ENCODE peak calls at places on chromosomes 4 and X, in eight cellular contexts. S is psoas muscle; V is RWPE1; D is AG10803; H is A172; Z is hippocampal formation; G is fibroblast of the conjunctiva; C is stimulated activated naive CD8-positive, alpha-beta T cell treated with anti-CD3 and anti-CD28 coated beads, Interleukin-15, Interleukin-2, amounts not matched to agents 100 U/mL and 50 U/mL, for 24 hours. X is an unnamed sample.

GRCh38 chr4:42673084-42673429 is 16.2 kb upstream of the ATP8A1 start:
- DNase-seq in D (peak; percentile 8), C (peak; percentile 29), S (no peak), G (no peak), H (no peak), V (peak; percentile 18), Z (no peak), X (no peak)

GRCh38 chr4:80367737-80368136 is 32.2 kb downstream of the CFAP299 start:
- DNase-seq in V (no peak), D (peak; percentile 59), S (no peak), Z (no peak), C (no peak), H (no peak), G (no peak), X (peak; percentile 70)

GRCh38 chrX:53071604-53072417 is 10.4 kb upstream of the TSPYL2 start:
- DNase-seq in C (peak; percentile 49), G (peak; percentile 36), S (peak; percentile 87), Z (peak; percentile 51), D (peak; percentile 46), H (peak; percentile 41), V (no peak), X (peak; percentile 81)

GRCh38 chr4:185911556-185912064 is 99.6 kb upstream of the SORBS2 start:
- DNase-seq in C (no peak), G (no peak), D (no peak), Z (no peak), V (no peak), H (peak; percentile 40), S (no peak), X (no peak)

GRCh38 chrX:72641601-72642000 is 69.0 kb upstream of the HDAC8 start:
- DNase-seq in G (no peak), V (no peak), S (no peak), Z (no peak), C (no peak), H (no peak), D (no peak), X (no peak)

GRCh38 chr4:8322794-8323704 is 53.5 kb downstream of the HTRA3 start:
- DNase-seq in V (no peak), C (no peak), D (no peak), G (no peak), Z (no peak), S (peak; percentile 36), H (no peak), X (no peak)

GRCh38 chrX:71282514-71283408 is 674 bp upstream of the NONO start:
- DNase-seq in V (peak; percentile 31), H (no peak), D (no peak), G (peak; percentile 29), Z (peak; percentile 73), S (no peak), C (peak; percentile 45), X (peak; percentile 81)

GRCh38 chrX:110216027-110216426 is 101.9 kb downstream of the AMMECR1 start:
- DNase-seq in C (no peak), Z (no peak), G (no peak), S (no peak), V (no peak), H (no peak), D (no peak), X (no peak)

GRCh38 chr4:140595065-140595464 is 26.3 kb upstream of the UCP1 start:
- DNase-seq in H (no peak), C (no peak), V (peak; percentile 24), S (no peak), D (peak; percentile 5), Z (no peak), G (no peak), X (no peak)

GRCh38 chr4:139368990-139369389 is 66.7 kb upstream of the NDUFC1 start:
- DNase-seq in G (peak; percentile 6), H (no peak), S (no peak), V (no peak), D (no peak), C (no peak), Z (no peak), X (no peak)

GRCh38 chr4:138542191-138542771 is 300.1 kb upstream of the SLC7A11 start:
- DNase-seq in V (no peak), D (no peak), H (peak; percentile 37), G (no peak), Z (no peak), S (no peak), C (no peak), X (no peak)

GRCh38 chr4:70505152-70505748 is 13.1 kb upstream of the AMTN start:
- DNase-seq in D (peak; percentile 45), V (peak; percentile 48), S (peak; percentile 58), Z (peak; percentile 2), G (peak; percentile 31), C (peak; percentile 65), H (peak; percentile 18), X (peak; percentile 62)

GRCh38 chr4:168724243-168724642 is 227.4 kb downstream of the PALLD start:
- DNase-seq in C (no peak), S (no peak), D (no peak), V (no peak), H (no peak), G (no peak), Z (no peak), X (no peak)

GRCh38 chrX:48090123-48090522 is 18.7 kb upstream of the ZNF630 start:
- DNase-seq in S (no peak), H (no peak), Z (no peak), G (no peak), V (no peak), D (no peak), C (no peak), X (no peak)

GRCh38 chrX:49268702-49269009 is 937 bp upstream of the PPP1R3F start:
- DNase-seq in C (no peak), D (no peak), Z (no peak), V (no peak), G (no peak), S (no peak), H (no peak), X (no peak)

GRCh38 chrX:9578083-9578779 is 113.4 kb downstream of the TBL1X start:
- DNase-seq in H (no peak), G (no peak), D (no peak), Z (peak; percentile 48), S (no peak), V (no peak), C (no peak), X (no peak)

GRCh38 chr4:142367326-142368188 is 478.5 kb downstream of the INPP4B start:
- DNase-seq in V (no peak), S (no peak), H (no peak), C (no peak), D (no peak), G (no peak), Z (no peak), X (no peak)

GRCh38 chr4:156962551-156962974 is 9.0 kb downstream of the PDGFC start:
- DNase-seq in Z (no peak), C (no peak), G (peak; percentile 79), S (no peak), V (no peak), D (peak; percentile 98), H (no peak), X (peak; percentile 16)

GRCh38 chr4:99323761-99324160 is 2.6 kb upstream of the ADH1B start:
- DNase-seq in G (peak; percentile 94), D (peak; percentile 96), S (no peak), Z (no peak), C (no peak), H (no peak), V (no peak), X (no peak)

GRCh38 chr4:1992468-1993168 is 16.2 kb downstream of the NELFA start:
- DNase-seq in S (peak; percentile 63), Z (no peak), G (no peak), D (no peak), V (no peak), H (no peak), C (no peak), X (no peak)

GRCh38 chr4:125833-126232 is 1.5 kb downstream of the ZNF718 start:
- DNase-seq in S (no peak), G (no peak), C (no peak), V (no peak), D (no peak), H (no peak), Z (no peak), X (peak; percentile 16)

GRCh38 chr4:152676052-152676854 is 3.5 kb downstream of the TMEM154 start:
- DNase-seq in G (no peak), D (no peak), V (no peak), S (no peak), C (no peak), H (no peak), Z (no peak), X (no peak)

GRCh38 chr4:2007804-2008670 is 737 bp downstream of the NELFA start:
- DNase-seq in V (peak; percentile 10), H (no peak), D (no peak), S (peak; percentile 53), C (no peak), G (no peak), Z (no peak), X (no peak)

GRCh38 chr4:2416564-2417195 is 1.8 kb downstream of the ZFYVE28 start:
- DNase-seq in Z (no peak), V (no peak), S (no peak), C (peak; percentile 34), H (no peak), G (no peak), D (peak; percentile 29), X (peak; percentile 67)

GRCh38 chrX:56219702-56220101 is 12.5 kb upstream of the KLF8 start:
- DNase-seq in C (no peak), Z (no peak), H (no peak), S (no peak), V (no peak), D (no peak), G (no peak), X (peak; percentile 38)

GRCh38 chrX:47662144-47662657 is 3.2 kb upstream of the UXT start:
- DNase-seq in C (peak; percentile 54), D (peak; percentile 97), H (peak; percentile 83), Z (no peak), G (peak; percentile 57), V (peak; percentile 26), S (no peak), X (peak; percentile 69)

GRCh38 chr4:185792384-185793146 is 19.4 kb downstream of the SORBS2 start:
- DNase-seq in Z (no peak), S (no peak), D (peak; percentile 94), H (peak; percentile 79), V (peak; percentile 54), G (peak; percentile 64), C (no peak), X (peak; percentile 15)

GRCh38 chr4:73810191-73810590 is 26.3 kb upstream of the CXCL6 start:
- DNase-seq in Z (no peak), H (no peak), G (no peak), C (no peak), V (no peak), D (no peak), S (no peak), X (no peak)

GRCh38 chr4:154602404-154603020 is 9.9 kb downstream of the FGG start:
- DNase-seq in D (no peak), V (peak; percentile 81), G (no peak), H (no peak), C (no peak), S (no peak), Z (no peak), X (no peak)

GRCh38 chr4:107740950-107741701 is 21.1 kb upstream of the PAPSS1 start:
- DNase-seq in V (no peak), S (peak; percentile 68), Z (no peak), H (no peak), D (peak; percentile 64), G (no peak), C (no peak), X (no peak)

GRCh38 chr4:15707363-15707715 is 4.5 kb downstream of the BST1 start:
- DNase-seq in D (no peak), S (no peak), V (no peak), H (no peak), Z (no peak), C (no peak), G (peak; percentile 51), X (no peak)

GRCh38 chrX:11751261-11751660 is 6.8 kb upstream of the MSL3 start:
- DNase-seq in S (no peak), C (no peak), Z (no peak), H (no peak), V (no peak), D (no peak), G (no peak), X (no peak)

X was measured in RKO.